ENCODE peak calls at places on chromosomes 11 and 22, in four cellular contexts. R, W, N and Z are unnamed samples.

GRCh38 chr22:42758929-42759629 is 38.4 kb upstream of the A4GALT start:
- DNase-seq in R (no peak), W (no peak), N (peak), Z (no peak)

GRCh38 chr11:23540101-23540561 is 679.9 kb upstream of the CCDC179 start:
- DNase-seq in R (no peak), N (peak), W (peak), Z (no peak)

GRCh38 chr11:98185245-98185644 is 835.5 kb upstream of the CNTN5 start:
- DNase-seq in W (no peak), N (no peak), R (no peak), Z (no peak)

GRCh38 chr11:85893378-85893777 is 38.2 kb downstream of the CCDC83 start:
- DNase-seq in R (no peak), W (no peak), N (no peak), Z (no peak)

GRCh38 chr22:29328055-29328454 is 12.6 kb upstream of the RASL10A start:
- DNase-seq in R (no peak), W (no peak), N (no peak), Z (no peak)

GRCh38 chr22:37079668-37080171 is 28.2 kb downstream of the KCTD17 start:
- DNase-seq in N (peak), W (no peak), R (peak), Z (no peak)

GRCh38 chr11:123055132-123055924 is 6.6 kb downstream of the HSPA8 start:
- DNase-seq in R (no peak), N (no peak), W (no peak), Z (no peak)

GRCh38 chr11:124757320-124757719 is 4.8 kb downstream of the ESAM start:
- DNase-seq in N (no peak), R (no peak), W (no peak), Z (no peak)

GRCh38 chr22:32603651-32604540 is 129.3 kb downstream of the FBXO7 start:
- DNase-seq in W (no peak), N (no peak), R (no peak), Z (no peak)

GRCh38 chr11:134272381-134273316 is 3.5 kb upstream of the GLB1L3 start:
- DNase-seq in R (no peak), N (peak), W (no peak), Z (peak)

GRCh38 chr22:38862375-38863329 is 9.4 kb downstream of the CBX6 start:
- DNase-seq in W (no peak), R (no peak), N (no peak), Z (peak)

GRCh38 chr11:113593698-113594308 is 112.3 kb downstream of the TMPRSS5 start:
- DNase-seq in R (no peak), N (no peak), W (no peak), Z (peak)

GRCh38 chr22:23259916-23260644 is 79.8 kb downstream of the BCR start:
- DNase-seq in W (no peak), N (no peak), R (no peak), Z (no peak)

GRCh38 chr11:35763772-35764171 is 101.2 kb downstream of the TRIM44 start:
- DNase-seq in N (no peak), R (no peak), W (no peak), Z (no peak)

GRCh38 chr11:117259417-117259816 is 26.9 kb downstream of the RNF214 start:
- DNase-seq in R (no peak), W (no peak), N (peak), Z (no peak)

GRCh38 chr11:85718991-85719807 is 33.2 kb upstream of the CCDC89 start:
- DNase-seq in R (no peak), W (no peak), N (peak), Z (peak)